ENCODE peak calls at places on chromosomes 5 and 9, in four cellular contexts. T is uterus, R is PC-3, Z is lower leg skin. P is an unnamed sample.

GRCh38 chr5:123496892-123497291 is 15.1 kb upstream of the CSNK1G3 start:
- DNase-seq in T (no peak), R (no peak), Z (no peak), P (no peak)

GRCh38 chr5:107736608-107737007 is 65.9 kb upstream of the EFNA5 start:
- DNase-seq in T (no peak), R (no peak), Z (no peak), P (no peak)

GRCh38 chr9:97761066-97761598 is 64.0 kb upstream of the XPA start:
- DNase-seq in T (no peak), R (no peak), Z (no peak), P (no peak)

GRCh38 chr5:68077349-68077894 is 138.1 kb upstream of the PIK3R1 start:
- DNase-seq in T (no peak), R (no peak), Z (no peak), P (no peak)

GRCh38 chr5:131321066-131321465 is 57.2 kb downstream of the CDC42SE2 start:
- DNase-seq in T (no peak), R (no peak), Z (no peak), P (no peak)

GRCh38 chr5:96300986-96301385 is 132.1 kb downstream of the PCSK1 start:
- DNase-seq in T (no peak), R (no peak), Z (no peak), P (no peak)

GRCh38 chr9:18496586-18496985 is 22.6 kb downstream of the ADAMTSL1 start:
- DNase-seq in T (no peak), R (no peak), Z (no peak), P (no peak)

GRCh38 chr9:109517798-109518435 is 19.8 kb upstream of the PTPN3 start:
- DNase-seq in T (no peak), R (peak), Z (no peak), P (no peak)

GRCh38 chr9:23851024-23851629 is 25.1 kb upstream of the ELAVL2 start:
- DNase-seq in T (no peak), R (no peak), Z (no peak), P (peak)

GRCh38 chr5:137218896-137219295 is 280.2 kb downstream of the SPOCK1 start:
- DNase-seq in T (no peak), R (peak), Z (no peak), P (no peak)

GRCh38 chr5:15502208-15502607 is 2.2 kb downstream of the FBXL7 start:
- DNase-seq in T (no peak), R (no peak), Z (no peak), P (no peak)

GRCh38 chr5:169147542-169147941 is 153.4 kb downstream of the SLIT3 start:
- DNase-seq in T (no peak), R (no peak), Z (no peak), P (no peak)

GRCh38 chr9:128713941-128714573 is 9.9 kb downstream of the ZDHHC12 start:
- DNase-seq in T (no peak), R (no peak), Z (peak), P (no peak)

GRCh38 chr9:128714586-128715435 is 9.1 kb downstream of the ZDHHC12 start:
- DNase-seq in T (no peak), R (no peak), Z (peak), P (no peak)

GRCh38 chr9:128716581-128717254 is 7.2 kb downstream of the ZDHHC12 start:
- DNase-seq in T (no peak), R (no peak), Z (no peak), P (no peak)

GRCh38 chr9:128713411-128713780 is 10.5 kb downstream of the ZDHHC12 start:
- DNase-seq in T (no peak), R (no peak), Z (no peak), P (peak)

GRCh38 chr9:128715436-128715750 is 8.5 kb downstream of the ZDHHC12 start:
- DNase-seq in T (no peak), R (no peak), Z (peak), P (peak)
- H3K4me3 ChIP-seq in T (no peak), R (no peak), Z (no peak), P (no peak)

DNA sequence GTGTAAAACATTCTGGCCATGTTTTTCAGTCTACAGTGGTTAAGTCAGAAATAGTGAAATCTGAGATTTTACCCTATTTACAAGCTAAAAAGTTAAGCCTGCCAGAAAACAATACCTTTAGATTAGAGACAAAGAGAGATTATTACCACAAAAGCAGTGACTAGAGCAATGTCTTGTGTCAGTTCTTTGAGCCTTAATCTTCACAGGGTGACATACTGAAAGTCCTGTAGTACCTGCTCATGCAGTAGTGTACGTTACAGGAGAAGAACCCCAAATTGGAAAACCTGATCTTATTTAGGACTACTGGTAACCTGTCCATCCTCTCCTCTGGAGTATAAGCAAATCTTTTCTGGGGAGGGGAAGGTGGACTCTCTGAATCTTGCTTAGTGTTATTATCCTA is 55.6 kb downstream of the ERBIN start:
- DNase-seq in T (no peak), R (no peak), Z (no peak), P (no peak)
- H3K4me3 ChIP-seq in T (no peak), R (no peak), Z (no peak), P (no peak)

GRCh38 chr5:43601454-43602260 is 1.3 kb upstream of the NNT start:
- DNase-seq in T (no peak), R (peak), Z (no peak), P (no peak)
- H3K4me3 ChIP-seq in T (peak), R (peak), Z (no peak), P (peak)

GRCh38 chr9:37290881-37291485 is 131.5 kb upstream of the GRHPR start:
- DNase-seq in T (no peak), R (peak), Z (no peak), P (no peak)

GRCh38 chr9:37295178-37295577 is 127.3 kb upstream of the GRHPR start:
- DNase-seq in T (no peak), R (no peak), Z (no peak), P (no peak)

GRCh38 chr9:37293664-37294524 is 128.6 kb upstream of the GRHPR start:
- DNase-seq in T (no peak), R (no peak), Z (no peak), P (no peak)

GRCh38 chr9:37290366-37290765 is 132.1 kb upstream of the GRHPR start:
- DNase-seq in T (no peak), R (no peak), Z (no peak), P (no peak)

GRCh38 chr9:37292896-37293295 is 129.6 kb upstream of the GRHPR start:
- DNase-seq in T (no peak), R (no peak), Z (no peak), P (no peak)
- H3K4me3 ChIP-seq in T (no peak), R (no peak), Z (no peak), P (no peak)

GRCh38 chr9:33179298-33179697 is 12.2 kb upstream of the B4GALT1 start:
- DNase-seq in T (no peak), R (no peak), Z (peak), P (no peak)

GRCh38 chr9:33175633-33176325 is 8.6 kb upstream of the B4GALT1 start:
- DNase-seq in T (no peak), R (no peak), Z (no peak), P (no peak)

GRCh38 chr9:33172735-33173238 is 5.7 kb upstream of the B4GALT1 start:
- DNase-seq in T (no peak), R (no peak), Z (no peak), P (no peak)

GRCh38 chr9:33180526-33181184 is 13.5 kb upstream of the B4GALT1 start:
- DNase-seq in T (no peak), R (no peak), Z (no peak), P (no peak)

DNA sequence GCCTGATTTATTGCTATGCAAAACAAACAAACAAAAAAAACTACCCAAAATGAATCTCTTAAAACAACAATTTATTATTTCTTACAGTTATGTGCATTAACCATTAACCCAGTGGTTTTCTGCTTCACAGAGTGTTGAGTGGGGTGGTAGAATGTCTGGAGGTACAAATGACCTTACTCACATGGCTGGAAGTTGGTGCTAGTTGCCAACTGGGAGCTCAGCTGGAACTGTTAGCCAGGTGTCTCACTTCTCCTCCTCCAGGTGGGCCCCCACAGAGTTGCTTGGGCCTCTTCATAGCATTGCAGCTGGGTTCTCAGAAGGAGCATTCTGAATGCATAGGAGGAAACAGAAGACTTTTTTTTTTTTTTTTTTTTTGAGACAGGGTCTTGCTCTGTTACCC is 10.5 kb upstream of the B4GALT1 start:
- DNase-seq in T (no peak), R (no peak), Z (no peak), P (no peak)
- H3K4me3 ChIP-seq in T (no peak), R (no peak), Z (no peak), P (no peak)

GRCh38 chr5:143262393-143263174 is 140.9 kb downstream of the NR3C1 start:
- DNase-seq in T (no peak), R (peak), Z (no peak), P (no peak)
- H3K4me3 ChIP-seq in T (no peak), R (no peak), Z (no peak), P (no peak)

GRCh38 chr5:38559427-38559826 is 3.0 kb upstream of the LIFR start:
- DNase-seq in T (no peak), R (no peak), Z (no peak), P (no peak)

GRCh38 chr5:38557309-38557710 is 864 bp upstream of the LIFR start:
- DNase-seq in T (no peak), R (no peak), Z (no peak), P (no peak)

GRCh38 chr5:38556599-38557308 is at the start of gene LIFR:
- DNase-seq in T (peak), R (peak), Z (peak), P (peak)

GRCh38 chr5:38556115-38556598 is 289 bp downstream of the LIFR start:
- DNase-seq in T (no peak), R (no peak), Z (no peak), P (no peak)

DNA sequence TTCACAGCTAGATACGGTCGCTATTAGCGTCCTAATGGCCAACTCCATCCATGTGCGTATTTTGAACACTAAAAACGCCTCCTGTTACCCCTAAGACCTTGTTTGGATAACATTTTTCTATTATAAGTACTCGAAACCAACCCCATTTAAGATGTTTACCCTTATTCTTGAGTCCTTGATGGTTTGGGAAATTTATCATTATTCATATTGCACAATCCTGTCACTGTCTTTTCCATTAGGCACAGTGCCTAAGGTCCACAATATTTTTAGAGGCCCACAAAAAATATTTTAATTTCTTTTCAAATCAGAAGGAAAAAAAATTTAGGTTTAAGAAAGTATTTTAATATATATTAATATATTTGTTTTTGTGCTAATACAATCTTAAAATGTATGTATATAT is 1.3 kb upstream of the LIFR start:
- DNase-seq in T (no peak), R (no peak), Z (no peak), P (no peak)
- H3K4me3 ChIP-seq in T (peak), R (peak), Z (no peak), P (peak)

GRCh38 chr5:111225926-111226325 is 1.7 kb downstream of the CAMK4 start:
- DNase-seq in T (no peak), R (no peak), Z (no peak), P (no peak)

GRCh38 chr5:111221139-111221538 is 3.0 kb upstream of the CAMK4 start:
- DNase-seq in T (no peak), R (no peak), Z (no peak), P (no peak)

GRCh38 chr5:111223790-111224560 is at the start of gene CAMK4:
- DNase-seq in T (peak), R (peak), Z (peak), P (peak)

GRCh38 chr5:111224561-111224989 is 391 bp downstream of the CAMK4 start:
- DNase-seq in T (no peak), R (no peak), Z (peak), P (no peak)

DNA sequence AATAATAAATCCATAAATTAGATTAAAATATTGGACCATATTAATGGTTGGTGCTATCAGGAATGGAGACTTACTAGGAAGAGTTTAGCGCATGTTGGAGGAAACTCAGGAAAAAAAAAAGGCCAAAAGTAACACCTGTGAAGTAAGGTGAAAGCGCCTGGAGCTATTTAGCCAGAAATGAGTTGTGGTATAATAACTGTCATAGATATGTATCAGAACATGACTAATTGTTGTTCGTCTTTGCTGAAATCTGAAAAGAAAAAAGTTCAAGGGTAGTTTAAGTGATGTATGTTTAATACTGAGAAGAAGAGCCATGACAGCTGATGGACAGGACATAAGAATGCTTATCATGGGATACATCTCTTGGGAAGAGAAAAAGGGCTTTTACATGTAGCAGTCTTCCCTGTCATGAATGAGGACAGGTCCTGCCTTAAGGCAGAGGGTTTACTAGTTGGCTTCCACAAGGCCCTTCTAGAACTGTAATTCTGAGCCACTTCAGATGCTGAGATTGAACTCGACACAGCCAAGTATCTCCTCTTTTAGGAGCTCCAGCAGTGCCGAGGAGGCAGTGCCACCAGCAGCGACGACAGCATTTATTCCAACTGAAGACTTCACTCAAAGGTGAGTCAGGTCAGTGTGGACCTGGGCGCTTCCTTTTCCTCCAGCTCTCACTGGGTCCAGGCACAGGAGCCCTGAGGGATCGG is 946 bp upstream of the CAMK4 start:
- DNase-seq in T (no peak), R (peak), Z (no peak), P (no peak)
- H3K4me3 ChIP-seq in T (peak), R (no peak), Z (no peak), P (peak)

DNA sequence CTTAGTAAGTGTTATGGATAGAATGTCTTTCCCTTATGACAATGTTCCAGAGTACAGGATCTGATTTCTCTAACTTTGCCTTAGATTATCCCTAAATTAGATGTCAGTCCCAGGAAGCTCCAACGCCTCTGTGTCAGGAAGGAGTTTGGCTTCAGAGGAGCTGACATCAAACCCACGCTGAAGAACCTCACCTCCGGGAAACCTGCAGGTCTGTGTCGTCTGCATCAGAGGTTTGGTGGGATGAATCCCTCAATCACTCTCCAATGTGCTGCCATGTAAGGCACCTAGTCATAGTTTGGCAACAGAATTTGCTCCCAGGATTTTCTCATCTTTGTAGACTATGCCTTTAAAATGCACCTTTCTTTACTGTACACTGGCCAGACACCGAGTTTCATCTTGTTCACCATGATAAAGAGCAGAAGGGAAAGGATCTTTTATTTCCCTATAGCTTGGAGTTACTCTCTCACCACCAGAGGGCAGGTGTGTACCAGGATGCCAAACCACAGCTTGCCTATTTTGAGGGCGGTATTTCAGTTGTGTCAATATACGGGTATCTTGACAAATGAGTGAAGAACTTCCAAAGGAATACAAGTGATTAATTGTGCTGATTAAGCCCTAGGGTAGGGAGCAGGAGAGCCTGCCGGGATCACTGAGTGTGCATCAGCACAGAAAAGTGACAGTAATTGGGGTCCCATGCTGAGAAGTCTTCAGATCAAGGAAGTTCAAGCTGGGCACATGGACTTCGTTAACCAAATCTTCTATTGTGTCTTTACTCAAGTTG is 23.4 kb downstream of the MINAR2 start:
- DNase-seq in T (no peak), R (peak), Z (no peak), P (no peak)
- H3K4me3 ChIP-seq in T (no peak), R (peak), Z (no peak), P (no peak)

DNA sequence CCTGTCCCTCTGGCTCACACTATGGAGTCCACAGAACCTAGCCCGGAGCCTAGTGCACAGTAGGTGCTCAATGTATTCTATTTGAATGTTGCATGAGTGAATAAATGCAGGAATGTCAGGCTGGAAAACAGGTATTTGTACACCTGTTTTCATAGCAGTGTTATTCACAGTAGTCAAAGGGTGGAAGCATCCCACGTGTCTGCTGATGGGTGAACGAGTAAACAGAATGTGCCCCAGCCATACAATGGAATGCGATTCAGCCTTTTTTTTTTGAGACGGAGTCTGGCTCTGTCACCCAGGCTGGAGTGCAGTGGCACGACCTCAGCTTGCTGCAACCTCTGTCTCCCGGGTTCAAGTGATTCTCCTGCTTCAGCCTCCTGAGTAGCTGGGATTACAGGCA is 31.5 kb upstream of the IER5L start:
- DNase-seq in T (no peak), R (no peak), Z (no peak), P (no peak)
- H3K4me3 ChIP-seq in T (no peak), R (no peak), Z (no peak), P (no peak)

P was measured in upper lobe of left lung.